ENCODE peak calls at places on chromosomes 16 and 17, in seven cellular contexts. P is OCI-LY7; L is heart left ventricle; W is fibroblast of pulmonary artery; N is colonic mucosa; X is stimulated activated CD8-positive, alpha-beta memory T cell treated with anti-CD3 and anti-CD28 coated beads, Interleukin-15, amount 100 ng/mL, for 48 hours; E is adrenal gland. B is an unnamed sample.
A peak's percentile ranks its signal among the peaks of the same experiment; 100 is the strongest.

GRCh38 chr17:3639981-3640596 is 3.5 kb downstream of the CTNS start:
- DNase-seq in X (peak; percentile 25), E (no peak), N (no peak), W (peak; percentile 72), P (peak; percentile 51), L (no peak), B (no peak)

GRCh38 chr17:68346448-68346847 is 55.2 kb downstream of the ARSG start:
- DNase-seq in E (no peak), W (no peak), L (peak; percentile 42), P (peak; percentile 99), X (peak; percentile 68), N (peak; percentile 28), B (peak; percentile 52)

GRCh38 chr16:31498493-31498892 is 9.7 kb downstream of the RUSF1 start:
- DNase-seq in L (no peak), N (no peak), P (no peak), W (no peak), E (no peak), X (no peak), B (no peak)

GRCh38 chr17:29107084-29107483 is 64.1 kb downstream of the PIPOX start:
- DNase-seq in P (no peak), N (no peak), L (no peak), X (no peak), E (no peak), W (no peak), B (no peak)

GRCh38 chr17:32903774-32904673 is 23.9 kb upstream of the TMEM98 start:
- DNase-seq in W (no peak), E (no peak), P (no peak), L (no peak), X (peak; percentile 30), N (peak; percentile 15), B (no peak)

GRCh38 chr16:15539197-15539596 is 103.8 kb downstream of the MARF1 start:
- DNase-seq in X (no peak), L (no peak), P (peak; percentile 15), N (no peak), E (no peak), W (no peak), B (no peak)

GRCh38 chr17:59451706-59452105 is 113.7 kb upstream of the DHX40 start:
- DNase-seq in N (no peak), W (peak; percentile 44), L (no peak), P (no peak), E (no peak), X (no peak), B (no peak)

GRCh38 chr17:489758-490329 is 137.2 kb upstream of the RPH3AL start:
- DNase-seq in P (peak; percentile 69), X (peak; percentile 61), W (peak; percentile 33), E (no peak), L (peak; percentile 54), N (peak; percentile 32), B (peak; percentile 41)

GRCh38 chr17:77444653-77445029 is 303.9 kb downstream of the SEC14L1 start:
- DNase-seq in W (peak; percentile 68), L (peak; percentile 73), N (peak; percentile 41), E (no peak), X (no peak), P (peak; percentile 79), B (no peak)

GRCh38 chr17:28503420-28503819 is 2.7 kb upstream of the FOXN1 start:
- DNase-seq in N (no peak), W (no peak), P (no peak), X (no peak), L (no peak), E (no peak), B (no peak)

GRCh38 chr17:44501866-44502265 is 1.3 kb downstream of the GPATCH8 start:
- DNase-seq in L (no peak), N (no peak), E (no peak), P (peak; percentile 28), X (no peak), W (no peak), B (no peak)

GRCh38 chr16:50879873-50880695 is 138.2 kb downstream of the CYLD start:
- DNase-seq in E (no peak), X (no peak), N (no peak), L (no peak), P (no peak), W (no peak), B (no peak)

GRCh38 chr17:80036715-80037477 is 454 bp downstream of the CCDC40 start:
- DNase-seq in N (peak; percentile 43), P (no peak), W (peak; percentile 24), L (peak; percentile 49), E (no peak), X (no peak), B (no peak)

GRCh38 chr17:2723505-2723996 is 12.0 kb upstream of the CLUH start:
- DNase-seq in E (no peak), W (no peak), N (peak; percentile 67), P (no peak), X (no peak), L (no peak), B (peak; percentile 66)

GRCh38 chr17:67994827-67995567 is 1.3 kb downstream of the C17orf58 start:
- DNase-seq in N (peak; percentile 36), X (no peak), E (peak; percentile 53), L (no peak), W (peak; percentile 79), P (peak; percentile 12), B (no peak)

GRCh38 chr17:50060951-50061712 is 5.2 kb downstream of the ITGA3 start:
- DNase-seq in P (no peak), W (peak; percentile 76), X (no peak), L (peak; percentile 91), E (peak; percentile 67), N (peak; percentile 68), B (peak; percentile 86)

GRCh38 chr16:71933017-71933416 is 37.7 kb downstream of the IST1 start:
- DNase-seq in X (no peak), P (no peak), L (no peak), N (no peak), W (no peak), E (no peak), B (no peak)

GRCh38 chr17:63946440-63947363 is 14.6 kb upstream of the CD79B start:
- DNase-seq in P (peak; percentile 85), L (peak; percentile 54), N (peak; percentile 57), X (peak; percentile 38), W (peak; percentile 41), E (peak; percentile 54), B (peak; percentile 33)

GRCh38 chr17:39177256-39177655 is 11.3 kb upstream of the ARL5C start:
- DNase-seq in X (no peak), L (no peak), W (no peak), P (no peak), N (no peak), E (no peak), B (no peak)